ENCODE peak calls at places on chromosomes 7 and 10, in eight cellular contexts. J is mammary epithelial cell, L is neuronal stem cell, F is KBM-7, K is kidney glomerular epithelial cell, U is amygdala, Y is right atrium auricular region, A is hepatocyte. X is an unnamed sample.

GRCh38 chr10:112819231-112819630 is 130.8 kb upstream of the TCF7L2 start:
- DNase-seq in Y (no peak), J (no peak), K (no peak), L (no peak), U (no peak), A (no peak), F (no peak), X (no peak)

GRCh38 chr10:28179490-28180099 is 123.3 kb downstream of the MPP7 start:
- DNase-seq in A (peak), J (peak), K (peak), Y (no peak), L (peak), U (peak), F (peak), X (peak)

GRCh38 chr10:92598321-92598720 is 5.4 kb downstream of the KIF11 start:
- DNase-seq in U (no peak), J (no peak), L (no peak), K (no peak), A (no peak), Y (no peak), F (no peak), X (no peak)

GRCh38 chr10:75038335-75038734 is 73.1 kb upstream of the SAMD8 start:
- DNase-seq in K (no peak), U (no peak), Y (no peak), A (no peak), L (no peak), J (no peak), F (no peak), X (no peak)

GRCh38 chr10:11035318-11035920 is 17.7 kb downstream of the CELF2 start:
- DNase-seq in F (peak), J (peak), Y (peak), U (no peak), K (peak), L (no peak), A (peak), X (peak)

GRCh38 chr7:54544356-54545240 is 2.4 kb downstream of the VSTM2A start:
- DNase-seq in U (no peak), L (no peak), A (peak), K (no peak), J (no peak), F (no peak), Y (no peak), X (no peak)

GRCh38 chr10:52198540-52198939 is 115.5 kb upstream of the DKK1 start:
- DNase-seq in U (no peak), J (peak), L (no peak), F (no peak), K (no peak), A (no peak), Y (no peak), X (no peak)

GRCh38 chr10:71647526-71648354 is 71.8 kb downstream of the C10orf105 start:
- DNase-seq in L (no peak), U (no peak), A (no peak), Y (no peak), K (no peak), J (no peak), F (no peak), X (no peak)

GRCh38 chr7:40133561-40134427 is 628 bp downstream of the MPLKIP start:
- DNase-seq in F (peak), U (no peak), L (no peak), Y (no peak), J (no peak), K (no peak), A (peak), X (peak)

GRCh38 chr7:106075937-106076336 is 36.2 kb downstream of the SYPL1 start:
- DNase-seq in U (no peak), A (no peak), K (peak), L (no peak), J (no peak), F (peak), Y (no peak), X (peak)

GRCh38 chr10:55627526-55628170 is 733.4 kb downstream of the ZWINT start:
- DNase-seq in K (no peak), Y (no peak), L (peak), A (peak), J (no peak), U (no peak), F (no peak), X (no peak)

GRCh38 chr10:15188629-15189028 is 20.1 kb upstream of the NMT2 start:
- DNase-seq in F (no peak), L (no peak), J (no peak), U (no peak), K (no peak), Y (no peak), A (no peak), X (no peak)

GRCh38 chr10:133100706-133101463 is 13.2 kb downstream of the ADGRA1 start:
- DNase-seq in A (peak), K (no peak), Y (no peak), J (no peak), U (no peak), F (peak), L (peak), X (peak)

GRCh38 chr10:83580373-83581012 is 558.8 kb upstream of the GHITM start:
- DNase-seq in Y (no peak), A (no peak), K (no peak), F (no peak), L (no peak), U (no peak), J (no peak), X (no peak)

GRCh38 chr10:78412605-78413004 is 378.9 kb downstream of the RPS24 start:
- DNase-seq in A (no peak), F (no peak), J (no peak), Y (no peak), L (no peak), K (no peak), U (no peak), X (no peak)

GRCh38 chr10:99977916-99978315 is 31.8 kb downstream of the DNMBP start:
- DNase-seq in Y (no peak), K (no peak), F (no peak), L (no peak), U (no peak), J (no peak), A (no peak), X (no peak)

GRCh38 chr10:86017841-86018734 is 348.5 kb downstream of the GRID1 start:
- DNase-seq in A (no peak), Y (no peak), U (no peak), K (no peak), J (no peak), F (peak), L (no peak), X (no peak)

GRCh38 chr7:115869225-115869624 is 161.3 kb downstream of the TFEC start:
- DNase-seq in A (no peak), K (no peak), U (no peak), F (no peak), Y (no peak), J (no peak), L (no peak), X (no peak)

GRCh38 chr7:12623885-12624498 is 53.5 kb downstream of the SCIN start:
- DNase-seq in A (peak), J (peak), U (no peak), L (no peak), K (peak), F (peak), Y (no peak), X (peak)

GRCh38 chr10:543862-544822 is 145.3 kb downstream of the DIP2C start:
- DNase-seq in U (no peak), K (no peak), F (no peak), Y (no peak), J (no peak), L (no peak), A (no peak), X (no peak)

GRCh38 chr10:60666221-60666620 is 112.1 kb upstream of the CDK1 start:
- DNase-seq in Y (no peak), U (no peak), K (no peak), J (peak), A (peak), F (no peak), L (no peak), X (no peak)

GRCh38 chr7:33039257-33039904 is 23.2 kb downstream of the NT5C3A start:
- DNase-seq in J (peak), L (no peak), U (no peak), A (no peak), F (no peak), K (peak), Y (no peak), X (no peak)

GRCh38 chr10:100637785-100638184 is 102.0 kb downstream of the HIF1AN start:
- DNase-seq in K (no peak), L (peak), Y (no peak), A (peak), J (no peak), F (no peak), U (no peak), X (peak)

GRCh38 chr7:38978474-38978873 is 765 bp downstream of the POU6F2 start:
- DNase-seq in L (no peak), Y (no peak), F (no peak), A (no peak), U (no peak), J (no peak), K (no peak), X (no peak)

GRCh38 chr7:45155357-45155900 is 2.2 kb upstream of the RAMP3 start:
- DNase-seq in F (no peak), J (no peak), L (no peak), A (no peak), U (no peak), K (no peak), Y (no peak), X (no peak)

GRCh38 chr10:132523561-132524442 is 13.8 kb upstream of the INPP5A start:
- DNase-seq in Y (no peak), K (no peak), L (no peak), U (no peak), J (no peak), F (no peak), A (no peak), X (no peak)

GRCh38 chr10:43683451-43684197 is 34.9 kb upstream of the ZNF32 start:
- DNase-seq in U (no peak), L (no peak), J (no peak), F (peak), K (no peak), Y (no peak), A (no peak), X (no peak)

GRCh38 chr7:19404912-19405329 is 259.7 kb upstream of the FERD3L start:
- DNase-seq in F (peak), J (peak), L (no peak), Y (no peak), A (peak), U (no peak), K (peak), X (peak)